ENCODE peak calls at places on chromosome 12, in ten cellular contexts. Z, F, V, P, G, X, A, I, Q and K are unnamed samples.
A peak's percentile ranks its signal among the peaks of the same experiment; 100 is the strongest.

GRCh38 chr12:66036317-66036716 is 94.2 kb downstream of the LLPH start:
- DNase-seq in Z (no peak), F (peak; percentile 74), V (no peak), P (peak; percentile 89), G (no peak), X (peak; percentile 94), A (peak; percentile 93), I (peak; percentile 54), Q (peak; percentile 77), K (peak; percentile 84)

GRCh38 chr12:51059086-51059485 is 11.0 kb downstream of the LETMD1 start:
- DNase-seq in Z (no peak), F (no peak), V (no peak), P (no peak), G (no peak), X (no peak), A (no peak), I (no peak), Q (no peak), K (no peak)

GRCh38 chr12:30753233-30753632 is 1.5 kb downstream of the CAPRIN2 start:
- DNase-seq in Z (no peak), F (no peak), V (no peak), P (peak; percentile 48), G (no peak), X (peak; percentile 13), A (peak; percentile 43), I (no peak), Q (peak; percentile 50), K (no peak)

GRCh38 chr12:102955926-102956737 is 1.3 kb upstream of the ASCL1 start:
- DNase-seq in Z (no peak), F (no peak), V (no peak), P (no peak), G (no peak), X (no peak), A (no peak), I (no peak), Q (peak; percentile 73), K (no peak)

GRCh38 chr12:102527256-102527720 is 46.9 kb upstream of the IGF1 start:
- DNase-seq in Z (no peak), F (no peak), V (no peak), P (no peak), G (no peak), X (no peak), A (no peak), I (no peak), Q (no peak), K (no peak)

GRCh38 chr12:95424271-95424994 is 49.5 kb upstream of the METAP2 start:
- DNase-seq in Z (no peak), F (no peak), V (no peak), P (no peak), G (no peak), X (no peak), A (no peak), I (no peak), Q (no peak), K (no peak)

GRCh38 chr12:124914392-124915248 is at the start of gene UBC:
- DNase-seq in Z (peak; percentile 95), F (peak; percentile 93), V (peak; percentile 96), P (peak; percentile 75), G (peak; percentile 82), X (peak; percentile 92), A (peak; percentile 89), I (peak; percentile 70), Q (peak; percentile 92), K (peak; percentile 94)

GRCh38 chr12:51639361-51639760 is 48.3 kb downstream of the SCN8A start:
- DNase-seq in Z (no peak), F (no peak), V (no peak), P (no peak), G (no peak), X (no peak), A (peak; percentile 24), I (no peak), Q (no peak), K (no peak)

GRCh38 chr12:100995201-100995600 is 200.6 kb downstream of the ANO4 start:
- DNase-seq in Z (no peak), F (no peak), V (no peak), P (peak; percentile 12), G (no peak), X (peak; percentile 71), A (peak; percentile 23), I (no peak), Q (no peak), K (no peak)

GRCh38 chr12:111607239-111607638 is 8.1 kb upstream of the ATXN2 start:
- DNase-seq in Z (no peak), F (no peak), V (no peak), P (no peak), G (no peak), X (no peak), A (peak; percentile 21), I (no peak), Q (no peak), K (no peak)

GRCh38 chr12:124780752-124781685 is 82.6 kb downstream of the SCARB1 start:
- DNase-seq in Z (no peak), F (no peak), V (no peak), P (no peak), G (no peak), X (peak; percentile 21), A (no peak), I (no peak), Q (no peak), K (no peak)

GRCh38 chr12:6163554-6164060 is 36.6 kb upstream of the CD9 start:
- DNase-seq in Z (no peak), F (no peak), V (no peak), P (no peak), G (no peak), X (no peak), A (no peak), I (no peak), Q (no peak), K (no peak)

DNA sequence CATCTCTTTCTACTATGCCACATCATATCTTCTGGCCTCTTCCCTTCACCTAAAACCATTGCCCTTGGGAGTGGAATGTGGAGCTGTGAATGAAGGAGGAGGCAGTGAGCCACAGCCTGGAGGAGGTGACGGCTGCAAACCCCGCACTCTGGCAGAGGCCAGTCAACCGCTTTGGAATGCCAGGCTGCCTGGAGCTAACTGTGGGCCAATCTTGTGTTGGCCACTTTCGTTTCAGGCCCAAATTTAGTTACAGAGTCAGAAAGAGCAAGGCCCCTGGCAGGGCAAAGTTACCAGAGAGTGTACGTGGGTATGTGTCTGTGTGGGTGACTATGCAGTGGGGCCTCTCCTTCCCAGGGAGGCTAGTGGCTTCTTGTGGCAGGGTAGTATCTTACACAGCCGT is 40.1 kb downstream of the CACNA1C start:
- DNase-seq in Z (no peak), F (peak; percentile 92), V (no peak), P (no peak), G (no peak), X (peak; percentile 12), A (no peak), I (no peak), Q (no peak), K (peak; percentile 89)
- H3K27ac ChIP-seq in Z (peak overlapping the region; percentile 79), F (peak overlapping the region; percentile 99), V (no peak overlapping the region), P (no peak overlapping the region), G (no peak overlapping the region), X (no peak overlapping the region), A (no peak overlapping the region), I (no peak overlapping the region), Q (no peak overlapping the region), K (peak overlapping the region; percentile 69)

DNA sequence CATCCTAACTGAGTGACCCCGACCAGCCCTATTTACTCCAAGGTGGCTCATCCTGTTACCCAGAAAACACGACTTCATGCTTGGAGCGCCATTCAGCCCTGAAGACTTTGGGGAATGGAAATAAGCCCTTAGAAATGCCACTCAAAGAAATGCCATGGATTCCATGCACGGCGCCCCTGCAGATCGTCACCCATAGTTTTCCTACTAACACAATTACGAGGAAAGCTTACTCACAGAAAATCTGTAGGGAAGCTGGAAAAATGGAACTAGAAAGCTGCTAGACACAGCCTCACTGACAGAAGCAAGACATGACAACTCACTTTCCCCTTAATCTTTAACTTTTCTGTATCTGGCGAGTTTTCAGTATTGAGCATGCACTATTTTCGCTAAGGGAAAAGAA is 19.5 kb downstream of the NUAK1 start:
- DNase-seq in Z (no peak), F (no peak), V (no peak), P (no peak), G (no peak), X (no peak), A (no peak), I (no peak), Q (peak; percentile 49), K (no peak)
- H3K27ac ChIP-seq in Z (no peak overlapping the region), F (peak overlapping the region; percentile 97), V (no peak overlapping the region), P (no peak overlapping the region), G (no peak overlapping the region), X (no peak overlapping the region), A (no peak overlapping the region), I (no peak overlapping the region), Q (peak overlapping the region; percentile 52), K (no peak overlapping the region)

GRCh38 chr12:92079054-92079385 is 66.6 kb downstream of the BTG1 start:
- DNase-seq in Z (no peak), F (no peak), V (no peak), P (no peak), G (no peak), X (peak; percentile 36), A (no peak), I (no peak), Q (no peak), K (no peak)
- H3K27ac ChIP-seq in Z (peak overlapping the region; percentile 24), F (peak overlapping the region; percentile 59), V (no peak overlapping the region), P (no peak overlapping the region), G (no peak overlapping the region), X (peak overlapping the region; percentile 91), A (peak overlapping the region; percentile 96), I (peak overlapping the region; percentile 96), Q (no peak overlapping the region), K (no peak overlapping the region)

GRCh38 chr12:107329569-107330324 is 236.4 kb upstream of the CRY1 start:
- DNase-seq in Z (no peak), F (no peak), V (no peak), P (no peak), G (no peak), X (peak; percentile 73), A (peak; percentile 53), I (no peak), Q (no peak), K (no peak)

GRCh38 chr12:107327783-107328182 is 234.4 kb upstream of the CRY1 start:
- DNase-seq in Z (no peak), F (no peak), V (no peak), P (no peak), G (no peak), X (no peak), A (no peak), I (no peak), Q (no peak), K (no peak)

GRCh38 chr12:107325075-107325474 is 231.7 kb upstream of the CRY1 start:
- DNase-seq in Z (no peak), F (no peak), V (no peak), P (no peak), G (no peak), X (no peak), A (no peak), I (no peak), Q (no peak), K (no peak)

GRCh38 chr12:107328442-107329133 is 235.2 kb upstream of the CRY1 start:
- DNase-seq in Z (no peak), F (no peak), V (no peak), P (no peak), G (no peak), X (no peak), A (peak; percentile 53), I (peak; percentile 39), Q (peak; percentile 7), K (no peak)

DNA sequence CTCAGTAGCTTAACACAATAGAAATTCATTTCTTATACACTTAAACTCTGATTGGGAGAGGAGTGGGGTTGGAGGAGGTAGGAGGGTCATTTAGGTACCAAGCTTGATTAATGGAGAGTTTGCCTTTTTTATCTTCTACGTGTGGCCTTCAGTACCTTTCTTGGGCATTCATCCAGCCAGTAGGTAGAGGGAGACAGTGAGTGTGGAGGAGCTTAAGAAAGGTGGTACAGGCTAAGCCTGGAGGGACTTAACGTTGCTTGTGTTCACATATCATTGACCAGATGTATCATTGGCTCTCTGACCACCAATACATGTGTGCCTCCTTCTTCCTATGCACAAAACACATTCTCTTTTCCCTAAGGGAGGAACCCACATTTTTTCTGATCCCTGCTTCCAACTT is 232.9 kb upstream of the CRY1 start:
- DNase-seq in Z (no peak), F (no peak), V (no peak), P (no peak), G (no peak), X (no peak), A (no peak), I (no peak), Q (no peak), K (no peak)
- H3K27ac ChIP-seq in Z (no peak overlapping the region), F (no peak overlapping the region), V (no peak overlapping the region), P (no peak overlapping the region), G (no peak overlapping the region), X (no peak overlapping the region), A (no peak overlapping the region), I (no peak overlapping the region), Q (no peak overlapping the region), K (no peak overlapping the region)